ENCODE peak calls at places on chromosomes 4 and X, in seven cellular contexts. One of them, this sample, is unnamed.

GRCh38 chr4:124481123-124481522 is 231.4 kb downstream of the ANKRD50 start:
- DNase-seq in fibroblast of the aortic adventitia: no peak
- DNase-seq in non-pigmented ciliary epithelial cell: no peak
- DNase-seq in omental fat pad: no peak
- DNase-seq in substantia nigra: no peak
- DNase-seq in NCI-H460: no peak
- DNase-seq in WERI-Rb-1: no peak
- DNase-seq in this sample: no peak

GRCh38 chr4:20960291-20960690 is 260.0 kb downstream of the PACRGL start:
- DNase-seq in substantia nigra: no peak
- DNase-seq in omental fat pad: no peak
- DNase-seq in fibroblast of the aortic adventitia: no peak
- DNase-seq in WERI-Rb-1: no peak
- DNase-seq in non-pigmented ciliary epithelial cell: no peak
- DNase-seq in NCI-H460: no peak
- DNase-seq in this sample: no peak

GRCh38 chr4:82818974-82819662 is 20.5 kb upstream of the SCD5 start:
- DNase-seq in fibroblast of the aortic adventitia: no peak
- DNase-seq in NCI-H460: no peak
- DNase-seq in omental fat pad: no peak
- DNase-seq in non-pigmented ciliary epithelial cell: no peak
- DNase-seq in substantia nigra: no peak
- DNase-seq in WERI-Rb-1: no peak
- DNase-seq in this sample: no peak

GRCh38 chr4:38101563-38101962 is 141.4 kb downstream of the PTTG2 start:
- DNase-seq in substantia nigra: no peak
- DNase-seq in non-pigmented ciliary epithelial cell: no peak
- DNase-seq in fibroblast of the aortic adventitia: peak; percentile 90
- DNase-seq in omental fat pad: no peak
- DNase-seq in NCI-H460: no peak
- DNase-seq in WERI-Rb-1: no peak
- DNase-seq in this sample: no peak

GRCh38 chr4:70559216-70559830 is 32.7 kb upstream of the AMBN start:
- DNase-seq in non-pigmented ciliary epithelial cell: peak; percentile 17
- DNase-seq in NCI-H460: peak; percentile 41
- DNase-seq in WERI-Rb-1: peak; percentile 61
- DNase-seq in omental fat pad: no peak
- DNase-seq in fibroblast of the aortic adventitia: peak; percentile 64
- DNase-seq in substantia nigra: peak; percentile 60
- DNase-seq in this sample: peak; percentile 73

GRCh38 chr4:80017125-80017854 is 55.7 kb downstream of the ANTXR2 start:
- DNase-seq in substantia nigra: no peak
- DNase-seq in non-pigmented ciliary epithelial cell: peak; percentile 87
- DNase-seq in fibroblast of the aortic adventitia: peak; percentile 83
- DNase-seq in WERI-Rb-1: no peak
- DNase-seq in omental fat pad: no peak
- DNase-seq in NCI-H460: no peak
- DNase-seq in this sample: no peak

GRCh38 chr4:7425171-7425570 is 9.6 kb downstream of the PSAPL1 start:
- DNase-seq in omental fat pad: no peak
- DNase-seq in NCI-H460: no peak
- DNase-seq in fibroblast of the aortic adventitia: no peak
- DNase-seq in non-pigmented ciliary epithelial cell: no peak
- DNase-seq in substantia nigra: no peak
- DNase-seq in WERI-Rb-1: no peak
- DNase-seq in this sample: no peak

GRCh38 chrX:86104526-86104925 is 43.7 kb upstream of the DACH2 start:
- DNase-seq in omental fat pad: no peak
- DNase-seq in NCI-H460: no peak
- DNase-seq in non-pigmented ciliary epithelial cell: no peak
- DNase-seq in WERI-Rb-1: no peak
- DNase-seq in substantia nigra: no peak
- DNase-seq in fibroblast of the aortic adventitia: no peak
- DNase-seq in this sample: no peak